ENCODE peak calls at places on chromosomes 5 and 9, in eight cellular contexts. One of them, this sample, is unnamed.

GRCh38 chr9:75455444-75455921 is 367.2 kb downstream of the OSTF1 start:
- DNase-seq in HuH-7.5: no peak
- DNase-seq in T-cell: no peak
- DNase-seq in activated CD4-positive, alpha-beta T cell treated with anti-CD3 and anti-CD28 coated beads, Interleukin-2, amount 50 U/mL, for 48 hours: no peak
- DNase-seq in NCI-H510A treated with DMSO at 0.1 percent for 48 hours: peak; percentile 19
- DNase-seq in C1 segment of cervical spinal cord: no peak
- DNase-seq in T1000: no peak
- DNase-seq in A549: no peak
- DNase-seq in this sample: peak; percentile 40

GRCh38 chr5:146340260-146341081 is 1.8 kb downstream of the POU4F3 start:
- DNase-seq in C1 segment of cervical spinal cord: no peak
- DNase-seq in A549: no peak
- DNase-seq in T-cell: no peak
- DNase-seq in T1000: peak; percentile 53
- DNase-seq in HuH-7.5: peak; percentile 73
- DNase-seq in activated CD4-positive, alpha-beta T cell treated with anti-CD3 and anti-CD28 coated beads, Interleukin-2, amount 50 U/mL, for 48 hours: peak; percentile 53
- DNase-seq in NCI-H510A treated with DMSO at 0.1 percent for 48 hours: no peak
- DNase-seq in this sample: no peak

GRCh38 chr9:86102626-86103025 is 3.3 kb upstream of the GOLM1 start:
- DNase-seq in T1000: no peak
- DNase-seq in activated CD4-positive, alpha-beta T cell treated with anti-CD3 and anti-CD28 coated beads, Interleukin-2, amount 50 U/mL, for 48 hours: no peak
- DNase-seq in HuH-7.5: no peak
- DNase-seq in C1 segment of cervical spinal cord: no peak
- DNase-seq in A549: no peak
- DNase-seq in T-cell: no peak
- DNase-seq in NCI-H510A treated with DMSO at 0.1 percent for 48 hours: no peak
- DNase-seq in this sample: no peak

GRCh38 chr9:14320272-14321245 is 6.6 kb upstream of the NFIB start:
- DNase-seq in HuH-7.5: no peak
- DNase-seq in activated CD4-positive, alpha-beta T cell treated with anti-CD3 and anti-CD28 coated beads, Interleukin-2, amount 50 U/mL, for 48 hours: no peak
- DNase-seq in A549: peak; percentile 32
- DNase-seq in NCI-H510A treated with DMSO at 0.1 percent for 48 hours: no peak
- DNase-seq in C1 segment of cervical spinal cord: no peak
- DNase-seq in T-cell: no peak
- DNase-seq in T1000: peak; percentile 14
- DNase-seq in this sample: no peak

GRCh38 chr5:42840842-42841574 is 29.3 kb upstream of the SELENOP start:
- DNase-seq in HuH-7.5: no peak
- DNase-seq in T1000: no peak
- DNase-seq in T-cell: no peak
- DNase-seq in C1 segment of cervical spinal cord: no peak
- DNase-seq in NCI-H510A treated with DMSO at 0.1 percent for 48 hours: no peak
- DNase-seq in A549: no peak
- DNase-seq in activated CD4-positive, alpha-beta T cell treated with anti-CD3 and anti-CD28 coated beads, Interleukin-2, amount 50 U/mL, for 48 hours: no peak
- DNase-seq in this sample: no peak

GRCh38 chr5:124659798-124660197 is 86.6 kb downstream of the ZNF608 start:
- DNase-seq in HuH-7.5: no peak
- DNase-seq in A549: no peak
- DNase-seq in activated CD4-positive, alpha-beta T cell treated with anti-CD3 and anti-CD28 coated beads, Interleukin-2, amount 50 U/mL, for 48 hours: no peak
- DNase-seq in NCI-H510A treated with DMSO at 0.1 percent for 48 hours: peak; percentile 34
- DNase-seq in C1 segment of cervical spinal cord: no peak
- DNase-seq in T1000: no peak
- DNase-seq in T-cell: no peak
- DNase-seq in this sample: no peak

GRCh38 chr5:54520438-54520846 is 2.9 kb downstream of the SNX18 start:
- DNase-seq in HuH-7.5: no peak
- DNase-seq in activated CD4-positive, alpha-beta T cell treated with anti-CD3 and anti-CD28 coated beads, Interleukin-2, amount 50 U/mL, for 48 hours: no peak
- DNase-seq in NCI-H510A treated with DMSO at 0.1 percent for 48 hours: no peak
- DNase-seq in T1000: no peak
- DNase-seq in T-cell: no peak
- DNase-seq in A549: no peak
- DNase-seq in C1 segment of cervical spinal cord: peak; percentile 18
- DNase-seq in this sample: no peak

GRCh38 chr5:176418251-176418650 is 1.9 kb upstream of the CLTB start:
- DNase-seq in A549: no peak
- DNase-seq in T-cell: no peak
- DNase-seq in NCI-H510A treated with DMSO at 0.1 percent for 48 hours: no peak
- DNase-seq in HuH-7.5: no peak
- DNase-seq in activated CD4-positive, alpha-beta T cell treated with anti-CD3 and anti-CD28 coated beads, Interleukin-2, amount 50 U/mL, for 48 hours: no peak
- DNase-seq in T1000: no peak
- DNase-seq in C1 segment of cervical spinal cord: no peak
- DNase-seq in this sample: no peak

GRCh38 chr5:113652161-113652560 is 138.7 kb downstream of the YTHDC2 start:
- DNase-seq in T1000: no peak
- DNase-seq in T-cell: no peak
- DNase-seq in HuH-7.5: no peak
- DNase-seq in C1 segment of cervical spinal cord: no peak
- DNase-seq in activated CD4-positive, alpha-beta T cell treated with anti-CD3 and anti-CD28 coated beads, Interleukin-2, amount 50 U/mL, for 48 hours: no peak
- DNase-seq in NCI-H510A treated with DMSO at 0.1 percent for 48 hours: no peak
- DNase-seq in A549: no peak
- DNase-seq in this sample: no peak

GRCh38 chr5:177361418-177362101 is 3.8 kb downstream of the RGS14 start:
- DNase-seq in HuH-7.5: no peak
- DNase-seq in T-cell: peak; percentile 41
- DNase-seq in C1 segment of cervical spinal cord: no peak
- DNase-seq in NCI-H510A treated with DMSO at 0.1 percent for 48 hours: no peak
- DNase-seq in T1000: no peak
- DNase-seq in A549: no peak
- DNase-seq in activated CD4-positive, alpha-beta T cell treated with anti-CD3 and anti-CD28 coated beads, Interleukin-2, amount 50 U/mL, for 48 hours: no peak
- DNase-seq in this sample: no peak

GRCh38 chr5:97266576-97266975 is 83.5 kb upstream of the RIOK2 start:
- DNase-seq in NCI-H510A treated with DMSO at 0.1 percent for 48 hours: no peak
- DNase-seq in C1 segment of cervical spinal cord: peak; percentile 1
- DNase-seq in T-cell: no peak
- DNase-seq in T1000: no peak
- DNase-seq in A549: no peak
- DNase-seq in activated CD4-positive, alpha-beta T cell treated with anti-CD3 and anti-CD28 coated beads, Interleukin-2, amount 50 U/mL, for 48 hours: no peak
- DNase-seq in HuH-7.5: no peak
- DNase-seq in this sample: no peak

GRCh38 chr5:1564182-1564748 is 40.5 kb upstream of the LPCAT1 start:
- DNase-seq in NCI-H510A treated with DMSO at 0.1 percent for 48 hours: no peak
- DNase-seq in activated CD4-positive, alpha-beta T cell treated with anti-CD3 and anti-CD28 coated beads, Interleukin-2, amount 50 U/mL, for 48 hours: no peak
- DNase-seq in HuH-7.5: no peak
- DNase-seq in C1 segment of cervical spinal cord: no peak
- DNase-seq in T-cell: peak; percentile 25
- DNase-seq in T1000: peak; percentile 52
- DNase-seq in A549: no peak
- DNase-seq in this sample: no peak

GRCh38 chr5:14268236-14268701 is 125.1 kb downstream of the TRIO start:
- DNase-seq in A549: peak; percentile 69
- DNase-seq in T1000: peak; percentile 30
- DNase-seq in activated CD4-positive, alpha-beta T cell treated with anti-CD3 and anti-CD28 coated beads, Interleukin-2, amount 50 U/mL, for 48 hours: no peak
- DNase-seq in NCI-H510A treated with DMSO at 0.1 percent for 48 hours: no peak
- DNase-seq in HuH-7.5: no peak
- DNase-seq in C1 segment of cervical spinal cord: peak; percentile 71
- DNase-seq in T-cell: no peak
- DNase-seq in this sample: no peak

GRCh38 chr5:90185897-90186468 is 223.6 kb downstream of the CETN3 start:
- DNase-seq in activated CD4-positive, alpha-beta T cell treated with anti-CD3 and anti-CD28 coated beads, Interleukin-2, amount 50 U/mL, for 48 hours: no peak
- DNase-seq in C1 segment of cervical spinal cord: no peak
- DNase-seq in T-cell: no peak
- DNase-seq in NCI-H510A treated with DMSO at 0.1 percent for 48 hours: no peak
- DNase-seq in HuH-7.5: no peak
- DNase-seq in A549: no peak
- DNase-seq in T1000: no peak
- DNase-seq in this sample: no peak

GRCh38 chr9:90706230-90706629 is 63.6 kb upstream of the DIRAS2 start:
- DNase-seq in C1 segment of cervical spinal cord: no peak
- DNase-seq in T-cell: no peak
- DNase-seq in NCI-H510A treated with DMSO at 0.1 percent for 48 hours: no peak
- DNase-seq in HuH-7.5: no peak
- DNase-seq in activated CD4-positive, alpha-beta T cell treated with anti-CD3 and anti-CD28 coated beads, Interleukin-2, amount 50 U/mL, for 48 hours: no peak
- DNase-seq in A549: no peak
- DNase-seq in T1000: no peak
- DNase-seq in this sample: no peak

GRCh38 chr5:149581192-149581861 is at the start of gene ARHGEF37:
- DNase-seq in T-cell: peak; percentile 41
- DNase-seq in NCI-H510A treated with DMSO at 0.1 percent for 48 hours: peak; percentile 60
- DNase-seq in activated CD4-positive, alpha-beta T cell treated with anti-CD3 and anti-CD28 coated beads, Interleukin-2, amount 50 U/mL, for 48 hours: peak; percentile 69
- DNase-seq in HuH-7.5: peak; percentile 10
- DNase-seq in T1000: peak; percentile 10
- DNase-seq in C1 segment of cervical spinal cord: peak; percentile 86
- DNase-seq in A549: no peak
- DNase-seq in this sample: peak; percentile 68

GRCh38 chr9:92948032-92948534 is 760 bp downstream of the FGD3 start:
- DNase-seq in A549: no peak
- DNase-seq in C1 segment of cervical spinal cord: no peak
- DNase-seq in T-cell: no peak
- DNase-seq in NCI-H510A treated with DMSO at 0.1 percent for 48 hours: no peak
- DNase-seq in T1000: no peak
- DNase-seq in activated CD4-positive, alpha-beta T cell treated with anti-CD3 and anti-CD28 coated beads, Interleukin-2, amount 50 U/mL, for 48 hours: no peak
- DNase-seq in HuH-7.5: no peak
- DNase-seq in this sample: no peak

GRCh38 chr5:51495672-51496071 is 112.4 kb downstream of the ISL1 start:
- DNase-seq in HuH-7.5: no peak
- DNase-seq in T1000: peak; percentile 21
- DNase-seq in activated CD4-positive, alpha-beta T cell treated with anti-CD3 and anti-CD28 coated beads, Interleukin-2, amount 50 U/mL, for 48 hours: no peak
- DNase-seq in A549: no peak
- DNase-seq in C1 segment of cervical spinal cord: no peak
- DNase-seq in T-cell: no peak
- DNase-seq in NCI-H510A treated with DMSO at 0.1 percent for 48 hours: no peak
- DNase-seq in this sample: no peak

GRCh38 chr5:87127426-87127825 is 140.3 kb upstream of the RASA1 start:
- DNase-seq in T-cell: no peak
- DNase-seq in T1000: no peak
- DNase-seq in C1 segment of cervical spinal cord: no peak
- DNase-seq in HuH-7.5: no peak
- DNase-seq in activated CD4-positive, alpha-beta T cell treated with anti-CD3 and anti-CD28 coated beads, Interleukin-2, amount 50 U/mL, for 48 hours: no peak
- DNase-seq in NCI-H510A treated with DMSO at 0.1 percent for 48 hours: no peak
- DNase-seq in A549: no peak
- DNase-seq in this sample: no peak

GRCh38 chr9:83701769-83702168 is 6.0 kb downstream of the UBQLN1 start:
- DNase-seq in NCI-H510A treated with DMSO at 0.1 percent for 48 hours: no peak
- DNase-seq in HuH-7.5: no peak
- DNase-seq in activated CD4-positive, alpha-beta T cell treated with anti-CD3 and anti-CD28 coated beads, Interleukin-2, amount 50 U/mL, for 48 hours: no peak
- DNase-seq in C1 segment of cervical spinal cord: no peak
- DNase-seq in T1000: no peak
- DNase-seq in A549: no peak
- DNase-seq in T-cell: no peak
- DNase-seq in this sample: no peak

GRCh38 chr9:136644593-136645342 is 17.9 kb upstream of the EGFL7 start:
- DNase-seq in NCI-H510A treated with DMSO at 0.1 percent for 48 hours: no peak
- DNase-seq in T1000: no peak
- DNase-seq in HuH-7.5: no peak
- DNase-seq in A549: peak; percentile 88
- DNase-seq in T-cell: peak; percentile 80
- DNase-seq in C1 segment of cervical spinal cord: no peak
- DNase-seq in activated CD4-positive, alpha-beta T cell treated with anti-CD3 and anti-CD28 coated beads, Interleukin-2, amount 50 U/mL, for 48 hours: peak; percentile 84
- DNase-seq in this sample: no peak

GRCh38 chr9:89880161-89880560 is 275.3 kb downstream of the GADD45G start:
- DNase-seq in C1 segment of cervical spinal cord: no peak
- DNase-seq in activated CD4-positive, alpha-beta T cell treated with anti-CD3 and anti-CD28 coated beads, Interleukin-2, amount 50 U/mL, for 48 hours: no peak
- DNase-seq in HuH-7.5: no peak
- DNase-seq in T1000: no peak
- DNase-seq in A549: no peak
- DNase-seq in NCI-H510A treated with DMSO at 0.1 percent for 48 hours: no peak
- DNase-seq in T-cell: no peak
- DNase-seq in this sample: no peak

GRCh38 chr9:94672811-94673487 is 33.6 kb upstream of the FBP1 start:
- DNase-seq in HuH-7.5: no peak
- DNase-seq in NCI-H510A treated with DMSO at 0.1 percent for 48 hours: no peak
- DNase-seq in T1000: no peak
- DNase-seq in C1 segment of cervical spinal cord: no peak
- DNase-seq in T-cell: no peak
- DNase-seq in activated CD4-positive, alpha-beta T cell treated with anti-CD3 and anti-CD28 coated beads, Interleukin-2, amount 50 U/mL, for 48 hours: no peak
- DNase-seq in A549: no peak
- DNase-seq in this sample: no peak

GRCh38 chr9:107592439-107592838 is 102.9 kb upstream of the KLF4 start:
- DNase-seq in HuH-7.5: no peak
- DNase-seq in NCI-H510A treated with DMSO at 0.1 percent for 48 hours: no peak
- DNase-seq in A549: no peak
- DNase-seq in T1000: no peak
- DNase-seq in T-cell: no peak
- DNase-seq in C1 segment of cervical spinal cord: no peak
- DNase-seq in activated CD4-positive, alpha-beta T cell treated with anti-CD3 and anti-CD28 coated beads, Interleukin-2, amount 50 U/mL, for 48 hours: no peak
- DNase-seq in this sample: no peak

This sample was measured in NCI-H2029.